ENCODE peak calls at places on chromosomes 2 and 18, in seven cellular contexts. C is SK-N-DZ, K is HT-29, Z is heart right ventricle, L is mesenteric fat pad, B is IMR-90, A is HS-5. E is an unnamed sample.
A peak's percentile ranks its signal among the peaks of the same experiment; 100 is the strongest.

GRCh38 chr18:8188196-8188595 is 421.0 kb upstream of the RAB12 start:
- DNase-seq in K (no peak), L (no peak), Z (no peak), A (peak; percentile 28), B (peak; percentile 95), C (no peak), E (no peak)

GRCh38 chr18:3667255-3668137 is 217.5 kb downstream of the TGIF1 start:
- DNase-seq in B (no peak), C (no peak), K (peak; percentile 55), Z (no peak), L (no peak), A (no peak), E (no peak)

GRCh38 chr2:101518470-101519172 is 43.7 kb upstream of the RFX8 start:
- DNase-seq in A (no peak), C (peak; percentile 22), Z (peak; percentile 39), L (no peak), K (peak; percentile 78), B (peak; percentile 50), E (peak; percentile 35)

GRCh38 chr2:10709290-10709939 is 12.0 kb upstream of the ATP6V1C2 start:
- DNase-seq in B (no peak), Z (no peak), K (peak; percentile 71), C (peak; percentile 27), L (no peak), A (no peak), E (no peak)

GRCh38 chr2:108922141-108922915 is 66.7 kb downstream of the EDAR start:
- DNase-seq in Z (no peak), B (peak; percentile 22), L (peak; percentile 49), K (no peak), A (peak; percentile 32), C (peak; percentile 24), E (no peak)

GRCh38 chr2:124267821-124268220 is 242.7 kb downstream of the CNTNAP5 start:
- DNase-seq in A (peak; percentile 29), C (no peak), K (no peak), B (peak; percentile 39), Z (no peak), L (no peak), E (no peak)

GRCh38 chr2:181411105-181411849 is 45.9 kb upstream of the ITGA4 start:
- DNase-seq in Z (peak; percentile 7), K (no peak), B (no peak), L (no peak), C (peak; percentile 96), A (no peak), E (no peak)

GRCh38 chr2:26537826-26538475 is 60.0 kb upstream of the OTOF start:
- DNase-seq in L (peak; percentile 60), Z (no peak), C (no peak), B (no peak), K (no peak), A (no peak), E (no peak)

GRCh38 chr2:73983322-73984202 is 1.1 kb upstream of the TET3 start:
- DNase-seq in Z (no peak), C (no peak), B (no peak), A (no peak), K (peak; percentile 98), L (no peak), E (no peak)

GRCh38 chr2:28035816-28036215 is 145.3 kb downstream of the BABAM2 start:
- DNase-seq in B (no peak), C (no peak), A (no peak), Z (no peak), L (no peak), K (no peak), E (no peak)

GRCh38 chr2:20015482-20016083 is 3.1 kb upstream of the MATN3 start:
- DNase-seq in Z (no peak), L (no peak), C (peak; percentile 53), K (peak; percentile 75), B (peak; percentile 65), A (no peak), E (no peak)

GRCh38 chr2:85085563-85085962 is 47.6 kb upstream of the TCF7L1 start:
- DNase-seq in L (no peak), K (no peak), B (no peak), Z (no peak), A (no peak), C (no peak), E (no peak)

GRCh38 chr2:236396818-236397350 is 132.7 kb upstream of the ASB18 start:
- DNase-seq in L (no peak), K (no peak), B (no peak), A (no peak), C (no peak), Z (no peak), E (no peak)

GRCh38 chr2:132804045-132804444 is 134.0 kb upstream of the LYPD1 start:
- DNase-seq in K (no peak), B (peak; percentile 86), Z (no peak), L (no peak), C (no peak), A (peak; percentile 35), E (no peak)

GRCh38 chr2:232999354-232999753 is 13.7 kb downstream of the NGEF start:
- DNase-seq in A (no peak), Z (no peak), L (peak; percentile 65), C (no peak), K (no peak), B (no peak), E (no peak)

GRCh38 chr2:40466926-40467325 is 15.0 kb upstream of the SLC8A1 start:
- DNase-seq in A (no peak), K (no peak), C (no peak), Z (no peak), B (no peak), L (no peak), E (no peak)

GRCh38 chr2:27765621-27766286 is 5.8 kb upstream of the MRPL33 start:
- DNase-seq in K (peak; percentile 75), B (no peak), C (peak; percentile 55), Z (peak; percentile 63), L (no peak), A (no peak), E (peak; percentile 47)

GRCh38 chr2:88180594-88181240 is 10.6 kb downstream of the THNSL2 start:
- DNase-seq in L (no peak), Z (no peak), B (peak; percentile 2), C (no peak), A (no peak), K (no peak), E (no peak)

GRCh38 chr2:624096-624495 is 53.1 kb downstream of the TMEM18 start:
- DNase-seq in K (no peak), C (no peak), Z (no peak), A (no peak), L (no peak), B (no peak), E (no peak)

GRCh38 chr18:23220355-23220754 is 85.1 kb downstream of the CABLES1 start:
- DNase-seq in Z (no peak), A (no peak), L (no peak), K (no peak), B (no peak), C (no peak), E (no peak)

GRCh38 chr2:75792146-75792545 is 81.4 kb upstream of the GCFC2 start:
- DNase-seq in L (no peak), B (no peak), A (no peak), K (no peak), Z (no peak), C (no peak), E (no peak)

GRCh38 chr2:28678944-28679343 is 72.7 kb upstream of the PPP1CB start:
- DNase-seq in L (no peak), C (no peak), K (no peak), A (no peak), B (no peak), Z (no peak), E (no peak)